ENCODE peak calls at places on chromosomes 5 and 9, in five cellular contexts. P, N, H, J and K are unnamed samples.

GRCh38 chr5:65951330-65951729 is 25.0 kb downstream of the ERBIN start:
- DNase-seq in P (no peak), J (no peak), H (no peak), N (no peak), K (no peak)

GRCh38 chr9:3329361-3329760 is 196.4 kb downstream of the RFX3 start:
- DNase-seq in P (no peak), H (peak), N (no peak), J (no peak), K (no peak)

GRCh38 chr5:55966284-55966683 is 28.5 kb downstream of the IL6ST start:
- DNase-seq in N (no peak), H (no peak), P (no peak), J (no peak), K (no peak)

GRCh38 chr5:151072234-151073025 is 8.4 kb downstream of the TNIP1 start:
- DNase-seq in N (no peak), H (peak), J (no peak), P (no peak), K (no peak)

GRCh38 chr9:129241725-129242124 is 63.7 kb upstream of the IER5L start:
- DNase-seq in H (no peak), P (no peak), J (no peak), N (no peak), K (no peak)

GRCh38 chr5:147753783-147754182 is 28.7 kb downstream of the JAKMIP2 start:
- DNase-seq in P (no peak), J (no peak), H (peak), N (no peak), K (no peak)

GRCh38 chr5:64807505-64807904 is 38.8 kb downstream of the CWC27 start:
- DNase-seq in J (no peak), P (no peak), N (no peak), H (peak), K (no peak)

GRCh38 chr5:133688386-133688785 is 76.0 kb upstream of the FSTL4 start:
- DNase-seq in H (no peak), N (peak), P (no peak), J (no peak), K (no peak)

GRCh38 chr5:68932830-68933434 is 160.9 kb upstream of the SLC30A5 start:
- DNase-seq in J (no peak), P (no peak), N (no peak), H (peak), K (no peak)

GRCh38 chr5:96196890-96197289 is 235.2 kb upstream of the ELL2 start:
- DNase-seq in P (no peak), J (no peak), N (no peak), H (peak), K (no peak)

GRCh38 chr5:37005252-37005651 is 128.7 kb downstream of the NIPBL start:
- DNase-seq in P (no peak), N (no peak), J (no peak), H (peak), K (no peak)

GRCh38 chr5:117431091-117431490 is 856.5 kb upstream of the SEMA6A start:
- DNase-seq in H (no peak), N (no peak), P (no peak), J (no peak), K (no peak)

GRCh38 chr5:72387985-72388384 is 67.8 kb downstream of the PTCD2 start:
- DNase-seq in N (no peak), P (no peak), H (peak), J (no peak), K (no peak)

GRCh38 chr5:63201738-63202137 is 623.1 kb downstream of the LRRC70 start:
- DNase-seq in P (no peak), H (no peak), N (no peak), J (no peak), K (no peak)

GRCh38 chr5:113142186-113142585 is 165.6 kb downstream of the DCP2 start:
- DNase-seq in N (no peak), J (no peak), P (no peak), H (no peak), K (no peak)

GRCh38 chr5:10747678-10748622 is 13.1 kb downstream of the DAP start:
- DNase-seq in H (no peak), J (peak), N (no peak), P (no peak), K (no peak)

GRCh38 chr9:93126825-93127368 is 7.2 kb downstream of the NINJ1 start:
- DNase-seq in H (no peak), J (peak), N (no peak), P (peak), K (no peak)

GRCh38 chr9:35749515-35750255 is 598 bp downstream of the RGP1 start:
- DNase-seq in H (no peak), N (peak), P (peak), J (peak), K (no peak)

DNA sequence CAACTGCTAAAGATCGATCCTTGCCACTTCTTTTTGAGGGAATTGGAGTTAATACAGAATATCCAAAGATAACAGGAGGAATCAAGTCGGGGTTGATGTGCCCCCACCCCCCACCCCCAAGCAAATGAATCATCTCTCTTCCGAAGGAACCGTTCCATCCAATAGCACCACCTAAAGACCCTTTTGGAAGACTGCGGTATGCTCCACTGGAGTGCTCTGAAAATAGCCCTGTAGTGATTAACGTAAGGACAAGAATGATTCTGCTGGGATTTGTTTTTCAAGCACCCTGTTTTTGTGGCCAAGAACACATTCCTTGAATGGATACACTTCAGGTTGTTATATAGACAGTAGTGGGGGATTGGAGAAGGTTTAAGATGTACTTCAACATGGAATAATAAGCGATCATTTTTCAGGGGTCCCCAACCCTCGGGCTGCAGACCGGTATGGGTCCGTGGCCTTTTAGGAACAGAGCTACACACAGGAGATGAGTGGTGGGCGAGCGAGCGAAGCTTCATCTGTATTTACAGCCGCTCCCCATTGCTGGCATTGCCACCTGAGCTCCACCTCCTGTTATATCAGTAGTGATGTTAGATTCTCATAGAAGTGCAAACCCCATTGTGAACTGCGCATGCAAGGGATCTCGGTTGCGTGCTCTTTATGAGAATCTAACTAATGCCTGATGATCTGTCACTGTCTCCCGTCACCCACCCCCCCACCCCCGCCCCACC is 44.5 kb upstream of the TMEM252 start:
- DNase-seq in P (no peak), J (no peak), H (no peak), N (no peak), K (no peak)
- TF ChIP-seq CTCF in P (no peak), J (no peak), H (peak), N (no peak), K (no peak)

DNA sequence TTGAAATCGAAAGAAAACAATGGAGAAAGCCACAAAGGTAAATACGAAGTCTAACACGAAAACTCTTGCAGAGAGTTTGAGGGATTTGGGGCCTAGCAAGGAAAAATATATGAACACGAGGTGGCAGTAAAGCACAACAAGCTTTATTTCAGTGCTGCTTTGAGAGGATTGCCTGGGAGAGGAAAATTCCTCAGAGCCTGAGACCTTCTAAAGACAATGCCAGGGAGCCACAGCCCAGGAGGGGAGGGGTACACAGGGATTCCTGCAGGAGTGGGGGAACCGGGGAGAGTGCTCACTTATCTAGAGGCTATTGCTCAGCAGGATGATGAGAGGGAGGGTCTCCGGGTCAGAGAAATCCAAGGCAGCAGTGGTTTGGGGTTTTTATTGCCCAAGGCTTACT is 134.9 kb upstream of the ADCY2 start:
- DNase-seq in N (peak), J (peak), H (peak), P (no peak), K (no peak)
- TF ChIP-seq CTCF in N (peak), J (peak), H (peak), P (peak), K (no peak)

GRCh38 chr9:8855046-8855445 is 1055.5 kb upstream of the DMAC1 start:
- DNase-seq in P (no peak), H (peak), J (no peak), N (no peak), K (no peak)
- TF ChIP-seq CTCF in P (peak), H (peak), J (no peak), N (no peak), K (no peak)

GRCh38 chr5:79829260-79829659 is 139.6 kb downstream of the CMYA5 start:
- DNase-seq in N (no peak), P (no peak), H (peak), J (no peak), K (no peak)
- TF ChIP-seq CTCF in N (no peak), P (no peak), H (peak), J (no peak), K (no peak)

DNA sequence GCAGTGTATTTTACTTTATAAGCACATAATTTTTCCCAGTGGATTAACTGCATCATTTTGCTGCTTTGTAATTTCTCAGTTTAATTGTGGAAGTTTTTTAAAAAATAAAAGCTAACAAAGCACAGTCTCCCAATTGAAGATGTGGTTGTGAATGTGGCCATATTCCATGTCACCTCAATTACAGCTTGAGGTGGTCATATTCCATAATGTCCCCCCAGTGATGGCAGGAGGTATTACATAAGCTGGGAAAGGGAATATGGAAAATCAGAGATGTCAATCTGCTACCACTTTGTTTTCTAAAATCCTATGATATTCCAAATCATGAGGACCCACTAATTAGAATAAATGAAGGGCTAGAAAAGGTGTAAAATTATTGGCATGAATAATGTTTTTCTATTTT is 1672.0 kb upstream of the CDH9 start:
- DNase-seq in H (no peak), N (no peak), J (no peak), P (no peak), K (no peak)
- TF ChIP-seq CTCF in H (peak), N (no peak), J (no peak), P (no peak), K (no peak)

GRCh38 chr9:119986205-119986604 is 593.8 kb downstream of the CDK5RAP2 start:
- DNase-seq in P (no peak), J (no peak), N (no peak), H (no peak), K (no peak)
- TF ChIP-seq CTCF in P (no peak), J (no peak), N (no peak), H (no peak), K (no peak)